ENCODE peak calls at places on chromosomes 16 and 17, in ten cellular contexts. L is stomach, E is HCT116, T is transverse colon, X is esophagus muscularis mucosa, Z is HL-60, V is suprapubic skin, K is GM12892, Y is prostate gland, B is breast epithelium. D is an unnamed sample.

GRCh38 chr17:40615295-40615988 is 32.2 kb downstream of the SMARCE1 start:
- DNase-seq in K (peak), L (peak), Y (peak), E (peak), V (no peak), B (peak), T (peak), Z (no peak), X (peak), D (no peak)

GRCh38 chr16:72875291-72876036 is 172.5 kb downstream of the ZFHX3 start:
- DNase-seq in Y (peak), B (no peak), L (no peak), K (no peak), X (no peak), E (no peak), Z (peak), V (no peak), T (no peak), D (no peak)

GRCh38 chr17:72125226-72125651 is 4.4 kb downstream of the SOX9 start:
- DNase-seq in T (peak), Y (no peak), B (no peak), Z (no peak), E (no peak), X (no peak), V (no peak), K (no peak), L (no peak), D (no peak)

GRCh38 chr17:42329025-42329976 is 41.0 kb downstream of the STAT5A start:
- DNase-seq in B (no peak), Z (no peak), L (no peak), X (no peak), V (no peak), Y (peak), K (no peak), E (no peak), T (no peak), D (no peak)

GRCh38 chr16:78353610-78354009 is 254.2 kb downstream of the WWOX start:
- DNase-seq in B (no peak), L (no peak), Y (peak), T (no peak), V (no peak), Z (no peak), K (no peak), E (no peak), X (no peak), D (no peak)

GRCh38 chr16:63315229-63315628 is 1279.0 kb upstream of the CDH8 start:
- DNase-seq in K (no peak), E (no peak), X (no peak), Y (peak), B (no peak), L (no peak), Z (no peak), V (no peak), T (no peak), D (no peak)

GRCh38 chr16:68786685-68787418 is 49.8 kb downstream of the CDH1 start:
- DNase-seq in Y (peak), K (no peak), T (peak), E (no peak), Z (no peak), X (no peak), V (no peak), L (no peak), B (no peak), D (no peak)

GRCh38 chr16:89633064-89633631 is 19.7 kb downstream of the DPEP1 start:
- DNase-seq in T (peak), Z (no peak), L (peak), X (no peak), B (no peak), Y (no peak), V (no peak), E (peak), K (no peak), D (no peak)

GRCh38 chr16:22092143-22092933 is at the start of gene VWA3A:
- DNase-seq in X (peak), K (no peak), B (no peak), Z (no peak), Y (no peak), V (no peak), T (no peak), L (no peak), E (no peak), D (no peak)

GRCh38 chr17:79053251-79053925 is 21.2 kb upstream of the ENGASE start:
- DNase-seq in V (no peak), E (no peak), Z (no peak), L (no peak), T (no peak), X (no peak), K (no peak), B (no peak), Y (no peak), D (no peak)

GRCh38 chr17:9346296-9346926 is 229.2 kb downstream of the STX8 start:
- DNase-seq in L (no peak), Y (no peak), T (no peak), E (no peak), Z (no peak), K (no peak), B (no peak), V (no peak), X (no peak), D (no peak)

GRCh38 chr17:78736526-78737079 is 45.5 kb downstream of the CYTH1 start:
- DNase-seq in K (no peak), Y (peak), E (peak), V (peak), X (no peak), L (peak), Z (peak), B (peak), T (peak), D (no peak)

GRCh38 chr17:3972281-3972731 is 8.1 kb upstream of the ATP2A3 start:
- DNase-seq in V (no peak), T (peak), Y (no peak), L (no peak), E (no peak), Z (no peak), K (no peak), B (no peak), X (no peak), D (no peak)

GRCh38 chr17:74450925-74451403 is 15.5 kb upstream of the CD300A start:
- DNase-seq in X (no peak), L (no peak), E (no peak), B (no peak), V (no peak), Y (no peak), Z (no peak), K (no peak), T (no peak), D (no peak)

GRCh38 chr17:17741346-17742023 is 60.2 kb downstream of the RAI1 start:
- DNase-seq in K (no peak), Y (peak), X (no peak), Z (no peak), T (no peak), L (no peak), V (no peak), E (no peak), B (no peak), D (no peak)

GRCh38 chr17:11719203-11719602 is 120.9 kb downstream of the DNAH9 start:
- DNase-seq in L (no peak), Z (no peak), T (no peak), E (no peak), X (peak), Y (no peak), K (no peak), V (no peak), B (no peak), D (no peak)

GRCh38 chr17:79033046-79033616 is 9.2 kb downstream of the C1QTNF1 start:
- DNase-seq in B (peak), V (no peak), Z (no peak), Y (peak), L (no peak), E (no peak), T (no peak), K (no peak), X (no peak), D (no peak)

GRCh38 chr17:50763716-50764450 is 3.4 kb downstream of the ANKRD40CL start:
- DNase-seq in V (no peak), Z (no peak), Y (peak), B (no peak), L (no peak), T (peak), K (no peak), X (peak), E (no peak), D (no peak)

GRCh38 chr17:4498461-4499397 is at the start of gene SPNS2:
- DNase-seq in K (peak), Z (no peak), E (no peak), V (no peak), Y (peak), T (peak), X (no peak), L (peak), B (no peak), D (peak)

GRCh38 chr17:50219939-50220465 is 18.6 kb upstream of the COL1A1 start:
- DNase-seq in X (no peak), B (no peak), L (no peak), T (no peak), E (no peak), V (no peak), Z (no peak), K (no peak), Y (no peak), D (no peak)

GRCh38 chr17:63406689-63407330 is 39.3 kb downstream of the CYB561 start:
- DNase-seq in K (no peak), V (no peak), Y (peak), L (peak), Z (peak), T (peak), E (peak), X (no peak), B (no peak), D (peak)

GRCh38 chr16:86427327-86427935 is 82.9 kb upstream of the FOXF1 start:
- DNase-seq in Y (no peak), Z (no peak), B (no peak), T (no peak), V (no peak), K (no peak), L (no peak), X (no peak), E (no peak), D (no peak)
- TF ChIP-seq POLR2AphosphoS5 in Y (no peak), Z (no peak), B (no peak), T (peak), V (no peak), K (no peak), L (no peak), X (no peak), E (no peak), D (no peak)

DNA sequence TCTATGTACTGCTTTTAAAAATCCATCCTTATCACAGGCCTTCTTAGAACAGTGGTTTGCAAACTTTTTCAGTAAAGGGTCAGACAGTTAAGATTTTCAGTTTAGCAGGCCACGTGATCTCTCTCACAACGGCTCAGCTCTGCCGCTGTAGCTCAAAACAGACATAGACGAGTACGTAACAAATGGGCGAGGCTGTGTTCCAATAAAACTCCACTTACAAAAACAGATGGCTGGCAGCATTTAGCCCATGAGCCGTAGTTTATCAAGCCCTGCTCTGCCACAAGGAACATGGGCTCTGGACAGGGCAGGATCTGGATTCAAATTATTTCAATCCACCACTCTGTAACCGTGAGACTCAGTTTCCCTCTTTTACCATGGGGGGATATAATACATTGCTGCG is 141.8 kb downstream of the XYLT1 start:
- DNase-seq in L (no peak), V (no peak), Y (peak), X (no peak), E (no peak), B (no peak), T (peak), Z (no peak), K (no peak), D (no peak)
- TF ChIP-seq POLR2AphosphoS5 in L (no peak), V (no peak), Y (peak), X (peak), E (no peak), B (no peak), T (peak), Z (no peak), K (no peak), D (no peak)

GRCh38 chr16:56275801-56276200 is 84.5 kb downstream of the GNAO1 start:
- DNase-seq in B (peak), X (no peak), V (no peak), K (no peak), T (no peak), Z (no peak), L (no peak), Y (no peak), E (no peak), D (no peak)

GRCh38 chr16:56279914-56280313 is 88.6 kb downstream of the GNAO1 start:
- DNase-seq in T (no peak), Y (no peak), Z (no peak), V (no peak), B (no peak), E (no peak), L (no peak), K (no peak), X (no peak), D (no peak)

GRCh38 chr16:56279132-56279531 is 87.8 kb downstream of the GNAO1 start:
- DNase-seq in T (peak), E (no peak), K (no peak), V (no peak), X (no peak), Z (no peak), L (peak), B (peak), Y (no peak), D (no peak)

GRCh38 chr16:56277040-56277439 is 85.8 kb downstream of the GNAO1 start:
- DNase-seq in T (no peak), V (no peak), K (no peak), X (no peak), Z (no peak), B (peak), L (no peak), E (no peak), Y (no peak), D (no peak)

DNA sequence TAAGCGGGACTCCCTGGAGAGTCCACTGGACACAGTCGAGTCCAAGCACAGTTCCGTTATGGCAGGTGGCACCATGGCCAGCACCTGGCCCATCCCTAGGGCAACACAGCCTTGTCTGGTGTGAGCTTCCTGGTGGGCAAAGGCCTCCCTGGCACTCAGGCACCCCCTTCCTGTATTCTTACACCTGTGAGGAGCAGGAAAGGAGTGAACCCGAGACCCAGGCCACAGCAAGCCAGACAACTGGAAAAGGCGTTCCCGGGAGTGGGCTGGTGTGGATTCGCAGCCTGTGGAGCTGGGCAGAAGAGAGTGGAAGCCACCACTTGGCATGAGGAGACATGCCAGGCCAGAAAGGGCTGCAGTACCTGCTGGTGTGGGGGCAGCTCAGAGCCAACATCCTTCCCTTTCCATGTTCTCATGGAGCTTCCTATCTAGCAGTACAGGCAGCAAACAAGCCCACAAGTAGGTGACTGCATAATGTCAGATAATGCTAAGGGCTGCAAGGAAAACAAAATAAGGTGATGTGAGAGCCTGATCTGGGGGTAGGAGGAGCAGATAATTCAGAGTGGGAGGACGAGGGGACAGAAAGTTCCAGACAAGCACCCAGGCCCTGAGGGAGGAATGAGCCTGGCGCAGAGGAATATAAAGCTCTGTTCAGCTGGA is 87.0 kb downstream of the GNAO1 start:
- DNase-seq in T (no peak), L (no peak), K (no peak), V (no peak), Y (no peak), X (no peak), B (peak), Z (no peak), E (no peak), D (no peak)
- TF ChIP-seq POLR2AphosphoS5 in T (no peak), L (no peak), K (no peak), V (no peak), Y (no peak), X (no peak), B (no peak), Z (no peak), E (no peak), D (no peak)

DNA sequence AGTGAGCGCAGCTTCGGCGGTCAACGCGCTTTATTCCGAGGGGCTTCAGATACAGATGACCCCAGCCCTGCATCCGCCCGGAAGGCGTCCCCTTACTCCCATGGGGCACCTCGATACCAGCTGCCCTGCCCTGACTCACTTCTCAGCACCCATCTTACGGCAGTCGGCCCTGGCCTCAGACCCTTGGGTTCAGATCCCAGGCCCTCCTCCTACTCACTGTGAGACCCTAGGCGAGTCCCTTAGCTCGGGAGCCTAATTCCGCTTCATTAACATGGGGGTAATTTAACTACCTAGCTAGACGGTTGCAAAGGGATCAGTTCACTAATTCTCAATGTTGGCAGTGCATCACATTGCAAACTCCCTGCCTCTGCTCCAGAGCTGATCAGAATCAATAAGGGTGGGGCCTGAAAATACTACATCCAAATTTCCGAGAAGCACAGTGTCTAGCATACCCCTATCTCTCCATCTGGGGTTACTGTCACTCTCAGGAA is 281 bp upstream of the FLOT2 start:
- DNase-seq in L (no peak), Y (no peak), V (peak), B (no peak), K (no peak), Z (no peak), T (no peak), E (no peak), X (no peak), D (no peak)
- TF ChIP-seq POLR2AphosphoS5 in L (no peak), Y (no peak), V (no peak), B (no peak), K (no peak), Z (no peak), T (no peak), E (no peak), X (no peak), D (no peak)

DNA sequence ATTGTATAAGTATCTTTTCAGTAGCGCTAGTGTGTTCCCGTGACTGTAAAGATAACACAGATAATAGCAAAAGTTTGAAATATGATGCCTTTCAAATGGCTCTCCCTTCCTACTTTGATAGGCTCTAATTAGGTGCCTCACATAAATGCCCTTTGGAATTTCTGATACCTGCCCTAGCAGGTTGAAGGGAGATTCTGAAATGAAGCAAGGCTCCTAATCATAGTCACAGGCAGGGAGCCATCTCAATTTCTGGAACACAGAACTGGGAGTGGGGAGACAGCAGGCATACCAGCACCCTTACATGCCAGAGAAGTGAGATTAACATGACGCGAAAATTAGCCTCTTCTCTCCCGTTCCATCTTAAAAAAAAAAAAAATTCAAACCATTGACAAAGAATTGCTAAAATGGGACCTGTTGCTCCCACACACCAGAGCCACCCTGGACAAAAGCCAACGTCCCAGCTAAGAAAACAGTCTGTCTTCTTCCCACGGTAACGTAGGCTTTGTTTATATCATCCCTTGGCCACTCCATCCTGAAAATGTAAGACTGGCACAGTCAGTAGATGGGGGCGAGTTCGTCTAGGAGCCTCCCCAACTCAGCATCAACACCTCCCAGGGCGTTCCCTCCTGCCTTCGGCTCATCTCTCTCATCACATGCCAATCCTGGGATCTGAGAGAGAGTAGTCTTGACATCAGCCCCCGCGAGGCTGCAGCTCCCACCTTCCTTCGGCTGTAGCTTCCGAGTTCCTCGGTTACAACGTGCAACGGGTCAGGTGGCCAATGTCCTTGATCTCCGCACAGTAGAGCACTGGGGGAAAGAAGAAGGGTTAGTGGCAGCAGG is 1.1 kb downstream of the RNF227 start:
- DNase-seq in Y (peak), L (no peak), K (no peak), Z (no peak), X (no peak), E (no peak), T (peak), V (no peak), B (no peak), D (no peak)
- TF ChIP-seq POLR2AphosphoS5 in Y (no peak), L (no peak), K (no peak), Z (no peak), X (no peak), E (no peak), T (no peak), V (no peak), B (no peak), D (no peak)

GRCh38 chr17:7173687-7174602 is 5.2 kb downstream of the ASGR1 start:
- DNase-seq in V (peak), Y (peak), B (no peak), E (no peak), Z (no peak), X (no peak), T (peak), L (peak), K (peak), D (no peak)
- TF ChIP-seq POLR2AphosphoS5 in V (no peak), Y (no peak), B (no peak), E (no peak), Z (no peak), X (no peak), T (no peak), L (no peak), K (no peak), D (no peak)

GRCh38 chr16:85601730-85602401 is 11.3 kb upstream of the GSE1 start:
- DNase-seq in E (no peak), K (no peak), B (no peak), X (no peak), T (peak), V (no peak), Z (no peak), L (peak), Y (no peak), D (no peak)
- TF ChIP-seq POLR2AphosphoS5 in E (no peak), K (no peak), B (no peak), X (no peak), T (no peak), V (no peak), Z (no peak), L (no peak), Y (no peak), D (no peak)